ENCODE peak calls at places on chromosomes 13 and 19, in ten cellular contexts. U is right lobe of liver; C is PC-3; F is right cardiac atrium; W is heart right ventricle; N is K562; H is mucosa of descending colon; V is CD8-positive, alpha-beta T cell; X is gastrocnemius medialis; A is lower lobe of right lung. I is an unnamed sample.
A peak's percentile ranks its signal among the peaks of the same experiment; 100 is the strongest.

GRCh38 chr13:111353508-111353907 is 33.1 kb downstream of the TEX29 start:
- ATAC-seq in A (no peak), H (no peak), X (no peak), U (no peak), N (no peak), C (no peak), F (no peak), V (no peak), W (no peak), I (no peak)

GRCh38 chr19:46133777-46134231 is 9.3 kb upstream of the IGFL3 start:
- ATAC-seq in W (no peak), V (no peak), H (no peak), A (peak; percentile 24), U (no peak), X (no peak), F (no peak), C (no peak), N (no peak), I (no peak)

GRCh38 chr19:30073152-30074000 is 131.3 kb downstream of the URI1 start:
- ATAC-seq in N (no peak), V (no peak), W (no peak), H (no peak), U (no peak), A (no peak), X (no peak), C (no peak), F (no peak), I (no peak)

GRCh38 chr13:52070929-52071523 is 46.5 kb downstream of the UTP14C start:
- ATAC-seq in F (no peak), U (peak; percentile 79), X (no peak), N (peak; percentile 88), H (peak; percentile 10), W (peak; percentile 79), A (no peak), V (peak; percentile 59), C (no peak), I (no peak)

GRCh38 chr13:24124789-24125476 is 35.6 kb upstream of the SPATA13 start:
- ATAC-seq in C (no peak), V (no peak), F (peak; percentile 50), A (no peak), W (no peak), H (no peak), X (no peak), U (peak; percentile 52), N (no peak), I (no peak)

GRCh38 chr13:111893071-111893606 is 173.8 kb upstream of the SOX1 start:
- ATAC-seq in H (no peak), F (no peak), W (no peak), A (no peak), V (no peak), X (no peak), C (no peak), N (no peak), U (peak; percentile 16), I (no peak)

GRCh38 chr13:77732287-77732686 is 34.8 kb downstream of the SLAIN1 start:
- ATAC-seq in W (no peak), N (no peak), H (no peak), V (no peak), A (no peak), X (no peak), U (no peak), F (no peak), C (no peak), I (no peak)

GRCh38 chr19:56091751-56092546 is 29.1 kb downstream of the ZNF787 start:
- ATAC-seq in A (no peak), H (no peak), W (no peak), F (no peak), N (no peak), V (no peak), X (no peak), C (no peak), U (no peak), I (no peak)

GRCh38 chr19:10979950-10980349 is 19.1 kb downstream of the SMARCA4 start:
- ATAC-seq in F (no peak), V (peak; percentile 72), C (no peak), A (no peak), W (no peak), X (no peak), N (no peak), H (peak; percentile 17), U (peak; percentile 11), I (peak; percentile 13)

GRCh38 chr19:3372413-3372812 is 6.0 kb downstream of the NFIC start:
- ATAC-seq in U (no peak), W (no peak), C (no peak), V (no peak), H (no peak), A (no peak), X (no peak), F (no peak), N (no peak), I (no peak)
- H3K4me1 ChIP-seq in U (peaks cover 3% of the 10 kb centered on the region), W (peaks cover 61% of the 10 kb centered on the region), C (peaks cover 13% of the 10 kb centered on the region), V (peaks cover 14% of the 10 kb centered on the region), H (no peaks in the 10 kb centered on the region), A (peaks cover 74% of the 10 kb centered on the region), X (peaks cover 49% of the 10 kb centered on the region), F (peaks cover 9% of the 10 kb centered on the region), N (peaks cover 61% of the 10 kb centered on the region), I (no peaks in the 10 kb centered on the region)

DNA sequence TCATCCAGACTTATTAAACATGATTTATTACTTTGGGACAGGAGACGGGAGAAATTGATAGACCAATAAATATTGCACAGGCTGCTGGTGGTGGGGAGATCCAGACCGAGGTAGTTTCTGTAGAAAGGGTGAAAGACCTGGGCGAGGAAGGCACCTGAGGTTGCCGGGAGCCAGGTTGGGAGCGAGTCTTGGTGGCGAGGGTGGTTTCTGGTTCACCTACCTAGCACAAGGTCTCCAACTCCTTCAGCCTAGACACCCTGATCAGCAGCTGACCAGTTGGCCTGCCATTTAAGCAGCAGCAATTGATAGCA is 7.0 kb downstream of the EMP3 start:
- ATAC-seq in W (no peak), H (no peak), N (no peak), V (no peak), A (no peak), X (no peak), U (no peak), C (no peak), F (no peak), I (no peak)
- H3K4me1 ChIP-seq in W (peaks cover 70% of the 10 kb centered on the region), H (peaks cover 36% of the 10 kb centered on the region), N (peaks cover 21% of the 10 kb centered on the region), V (peaks cover 54% of the 10 kb centered on the region), A (peaks cover 50% of the 10 kb centered on the region), X (peaks cover 10% of the 10 kb centered on the region), U (no peaks in the 10 kb centered on the region), C (peaks cover 13% of the 10 kb centered on the region), F (no peaks in the 10 kb centered on the region), I (no peaks in the 10 kb centered on the region)

DNA sequence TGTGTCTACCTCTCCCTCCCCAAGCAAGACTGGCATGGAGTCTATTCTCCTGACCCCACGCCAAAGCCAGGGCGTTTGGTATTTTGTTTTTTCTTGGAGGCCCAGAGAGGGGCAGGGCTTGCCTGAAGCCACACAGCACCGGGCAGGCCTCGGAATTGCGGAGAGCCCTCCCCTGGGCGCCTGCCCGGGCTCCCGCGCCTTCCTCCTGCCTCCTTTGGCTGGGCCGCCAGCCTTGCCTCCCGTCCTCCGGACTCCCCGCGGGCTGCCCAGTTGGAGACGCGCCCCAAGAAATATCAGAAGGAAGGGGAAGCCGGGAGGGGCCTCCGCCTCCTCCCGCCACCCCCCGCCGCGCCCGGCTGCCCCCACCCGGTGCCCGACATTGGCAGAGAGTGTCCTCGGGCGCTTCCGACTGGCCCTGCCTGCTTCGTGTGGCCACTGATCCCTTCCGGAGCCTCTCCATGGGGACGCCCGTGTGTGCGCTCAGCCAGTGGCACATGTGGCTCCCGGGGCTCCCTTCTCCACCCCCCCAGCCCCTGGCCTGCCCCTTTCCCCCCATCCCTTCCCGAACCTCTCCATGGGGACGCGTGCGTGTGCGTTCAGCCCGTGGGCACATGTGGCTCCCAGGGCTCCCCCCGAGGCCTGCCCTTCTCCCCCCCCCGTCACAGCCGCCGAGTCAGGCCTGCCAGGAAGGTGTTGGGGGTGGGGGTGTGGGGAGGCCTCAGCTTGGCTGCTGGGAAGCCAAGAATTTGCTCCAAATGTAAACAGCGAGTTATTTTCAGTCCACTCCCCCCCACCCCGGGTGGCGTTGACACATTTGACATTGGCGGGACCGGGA is 37.3 kb downstream of the NFIC start:
- ATAC-seq in F (peak; percentile 84), A (peak; percentile 90), H (peak; percentile 67), V (no peak), X (peak; percentile 38), U (peak; percentile 71), W (peak; percentile 87), C (no peak), N (peak; percentile 46), I (peak; percentile 83)
- H3K4me1 ChIP-seq in F (peaks cover 9% of the 10 kb centered on the region), A (peaks cover 77% of the 10 kb centered on the region), H (peaks cover 7% of the 10 kb centered on the region), V (no peaks in the 10 kb centered on the region), X (peaks cover 81% of the 10 kb centered on the region), U (no peaks in the 10 kb centered on the region), W (peaks cover 57% of the 10 kb centered on the region), C (no peaks in the 10 kb centered on the region), N (no peaks in the 10 kb centered on the region), I (no peaks in the 10 kb centered on the region)

GRCh38 chr19:5045015-5045414 is 76.1 kb downstream of the KDM4B start:
- ATAC-seq in U (no peak), A (no peak), V (no peak), H (no peak), C (no peak), X (no peak), W (no peak), F (no peak), N (no peak), I (no peak)
- H3K4me1 ChIP-seq in U (no peaks in the 10 kb centered on the region), A (peaks cover 35% of the 10 kb centered on the region), V (peaks cover 5% of the 10 kb centered on the region), H (peaks cover 35% of the 10 kb centered on the region), C (peaks cover 48% of the 10 kb centered on the region), X (peaks cover 40% of the 10 kb centered on the region), W (peaks cover 15% of the 10 kb centered on the region), F (peaks cover 2% of the 10 kb centered on the region), N (no peaks in the 10 kb centered on the region), I (peaks cover 20% of the 10 kb centered on the region)

DNA sequence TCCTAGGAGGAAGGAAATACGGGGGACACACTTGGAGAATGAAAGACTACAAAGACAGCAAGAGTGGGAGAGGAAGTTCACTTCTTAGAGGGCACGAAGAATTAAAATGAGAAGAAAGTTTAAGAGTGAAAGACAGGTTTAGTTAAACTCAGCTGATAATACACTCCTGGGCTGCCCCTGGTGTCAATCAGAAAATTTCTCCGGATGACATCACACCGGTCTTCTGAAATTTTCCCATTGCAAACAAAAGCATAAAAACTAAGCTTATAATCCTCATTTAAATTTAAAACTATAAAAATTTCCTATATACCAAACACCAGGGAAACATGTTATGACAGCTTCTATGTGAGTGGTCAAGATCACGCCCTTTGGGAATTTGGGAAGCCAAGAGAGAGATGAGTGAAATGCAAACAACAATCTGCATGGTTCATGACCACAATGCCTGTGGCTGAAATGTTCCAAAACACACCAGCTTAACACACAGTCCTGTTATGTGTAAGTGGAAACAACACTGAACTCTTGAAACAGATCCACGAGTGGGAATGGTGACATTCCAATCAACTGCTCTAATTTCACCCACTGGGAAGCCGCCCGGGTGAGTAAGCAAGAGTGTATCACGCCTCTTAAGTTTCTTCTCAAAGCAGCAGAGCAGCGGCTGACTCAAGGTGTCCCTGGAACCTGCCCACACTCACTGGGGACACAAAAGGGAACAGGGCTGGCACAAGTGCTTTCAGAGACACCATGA is 49.0 kb downstream of the BRD4 start:
- ATAC-seq in N (peak; percentile 15), A (peak; percentile 72), H (peak; percentile 36), C (peak; percentile 60), U (no peak), X (peak; percentile 75), F (peak; percentile 38), V (no peak), W (peak; percentile 14), I (peak; percentile 40)
- H3K4me1 ChIP-seq in N (peaks cover 63% of the 10 kb centered on the region), A (peaks cover 100% of the 10 kb centered on the region), H (peaks cover 81% of the 10 kb centered on the region), C (peaks cover 37% of the 10 kb centered on the region), U (no peaks in the 10 kb centered on the region), X (peaks cover 99% of the 10 kb centered on the region), F (peaks cover 69% of the 10 kb centered on the region), V (peaks cover 93% of the 10 kb centered on the region), W (peaks cover 100% of the 10 kb centered on the region), I (peaks cover 100% of the 10 kb centered on the region)

I was measured in gastroesophageal sphincter.